ENCODE peak calls at places on chromosome 7, in five cellular contexts. One of them, this sample, is unnamed. For H3K27me3, the result is how much of the 10 kb centered on the place peaks cover.

GRCh38 chr7:55387062-55387965 is 22.2 kb downstream of the LANCL2 start:
- DNase-seq in astrocyte: no peak
- DNase-seq in fibroblast of lung: peak
- DNase-seq in lung: no peak
- DNase-seq in adrenal gland: no peak
- DNase-seq in this sample: peak

GRCh38 chr7:91352091-91352490 is 87.9 kb downstream of the FZD1 start:
- DNase-seq in fibroblast of lung: no peak
- DNase-seq in adrenal gland: no peak
- DNase-seq in astrocyte: no peak
- DNase-seq in lung: no peak
- DNase-seq in this sample: no peak

GRCh38 chr7:28083159-28083997 is 97.2 kb downstream of the JAZF1 start:
- DNase-seq in fibroblast of lung: peak
- DNase-seq in adrenal gland: peak
- DNase-seq in lung: peak
- DNase-seq in astrocyte: no peak
- DNase-seq in this sample: no peak

GRCh38 chr7:66841898-66842297 is 79.1 kb upstream of the TMEM248 start:
- DNase-seq in astrocyte: no peak
- DNase-seq in fibroblast of lung: no peak
- DNase-seq in lung: no peak
- DNase-seq in adrenal gland: no peak
- DNase-seq in this sample: no peak

GRCh38 chr7:23279819-23280525 is 19.2 kb upstream of the MALSU1 start:
- DNase-seq in lung: no peak
- DNase-seq in adrenal gland: no peak
- DNase-seq in fibroblast of lung: no peak
- DNase-seq in astrocyte: no peak
- DNase-seq in this sample: no peak

GRCh38 chr7:117458977-117459583 is 20.7 kb upstream of the CFTR start:
- DNase-seq in fibroblast of lung: peak
- DNase-seq in adrenal gland: no peak
- DNase-seq in lung: no peak
- DNase-seq in astrocyte: peak
- DNase-seq in this sample: no peak

GRCh38 chr7:44283381-44284211 is 41.8 kb downstream of the CAMK2B start:
- DNase-seq in adrenal gland: peak
- DNase-seq in fibroblast of lung: no peak
- DNase-seq in astrocyte: no peak
- DNase-seq in lung: no peak
- DNase-seq in this sample: peak

GRCh38 chr7:17640730-17641377 is 299.4 kb downstream of the SNX13 start:
- DNase-seq in fibroblast of lung: peak
- DNase-seq in astrocyte: no peak
- DNase-seq in lung: no peak
- DNase-seq in adrenal gland: no peak
- DNase-seq in this sample: peak

GRCh38 chr7:43650457-43651052 is 67.6 kb downstream of the STK17A start:
- DNase-seq in adrenal gland: peak
- DNase-seq in lung: no peak
- DNase-seq in astrocyte: peak
- DNase-seq in fibroblast of lung: peak
- DNase-seq in this sample: peak

GRCh38 chr7:124776153-124776552 is 10.6 kb upstream of the GPR37 start:
- DNase-seq in astrocyte: no peak
- DNase-seq in adrenal gland: no peak
- DNase-seq in lung: no peak
- DNase-seq in fibroblast of lung: no peak
- DNase-seq in this sample: no peak

GRCh38 chr7:94561841-94562514 is 52.4 kb downstream of the CASD1 start:
- DNase-seq in fibroblast of lung: peak
- DNase-seq in lung: no peak
- DNase-seq in astrocyte: peak
- DNase-seq in adrenal gland: no peak
- DNase-seq in this sample: no peak

GRCh38 chr7:17907014-17907413 is 33.3 kb downstream of the SNX13 start:
- DNase-seq in lung: no peak
- DNase-seq in astrocyte: peak
- DNase-seq in adrenal gland: no peak
- DNase-seq in fibroblast of lung: no peak
- DNase-seq in this sample: no peak

GRCh38 chr7:110010379-110010778 is 1080.5 kb upstream of the LRRN3 start:
- DNase-seq in adrenal gland: no peak
- DNase-seq in lung: no peak
- DNase-seq in fibroblast of lung: no peak
- DNase-seq in astrocyte: no peak
- DNase-seq in this sample: no peak

GRCh38 chr7:16084370-16084769 is 337.0 kb downstream of the CRPPA start:
- DNase-seq in fibroblast of lung: peak
- DNase-seq in lung: no peak
- DNase-seq in adrenal gland: no peak
- DNase-seq in astrocyte: peak
- DNase-seq in this sample: no peak

GRCh38 chr7:77565917-77566316 is 28.8 kb downstream of the PTPN12 start:
- DNase-seq in lung: no peak
- DNase-seq in astrocyte: peak
- DNase-seq in fibroblast of lung: peak
- DNase-seq in adrenal gland: no peak
- DNase-seq in this sample: no peak

GRCh38 chr7:128112018-128112780 is 81.0 kb upstream of the LRRC4 start:
- DNase-seq in lung: no peak
- DNase-seq in astrocyte: no peak
- DNase-seq in adrenal gland: no peak
- DNase-seq in fibroblast of lung: no peak
- DNase-seq in this sample: no peak

GRCh38 chr7:4797858-4798705 is 22.7 kb downstream of the AP5Z1 start:
- DNase-seq in lung: no peak
- DNase-seq in astrocyte: no peak
- DNase-seq in fibroblast of lung: peak
- DNase-seq in adrenal gland: no peak
- DNase-seq in this sample: peak

GRCh38 chr7:124566576-124566975 is 199.0 kb downstream of the GPR37 start:
- DNase-seq in lung: no peak
- DNase-seq in adrenal gland: no peak
- DNase-seq in astrocyte: peak
- DNase-seq in fibroblast of lung: peak
- DNase-seq in this sample: peak

GRCh38 chr7:75776295-75776971 is 4.4 kb upstream of the CCL26 start:
- DNase-seq in lung: no peak
- DNase-seq in adrenal gland: no peak
- DNase-seq in fibroblast of lung: peak
- DNase-seq in astrocyte: peak
- DNase-seq in this sample: no peak

GRCh38 chr7:114703677-114704076 is 218.2 kb upstream of the MDFIC start:
- DNase-seq in astrocyte: peak
- DNase-seq in adrenal gland: peak
- DNase-seq in lung: no peak
- DNase-seq in fibroblast of lung: peak
- DNase-seq in this sample: no peak

GRCh38 chr7:153405704-153406485 is 646.3 kb upstream of the DPP6 start:
- DNase-seq in astrocyte: no peak
- DNase-seq in lung: no peak
- DNase-seq in adrenal gland: no peak
- DNase-seq in fibroblast of lung: no peak
- DNase-seq in this sample: no peak

GRCh38 chr7:153404781-153405279 is 645.3 kb downstream of the ACTR3B start:
- DNase-seq in fibroblast of lung: no peak
- DNase-seq in astrocyte: no peak
- DNase-seq in adrenal gland: no peak
- DNase-seq in lung: no peak
- DNase-seq in this sample: no peak

GRCh38 chr7:153407291-153408046 is 644.7 kb upstream of the DPP6 start:
- DNase-seq in astrocyte: no peak
- DNase-seq in adrenal gland: no peak
- DNase-seq in fibroblast of lung: no peak
- DNase-seq in lung: no peak
- DNase-seq in this sample: no peak

GRCh38 chr7:153408360-153409335 is 643.5 kb upstream of the DPP6 start:
- DNase-seq in astrocyte: no peak
- DNase-seq in fibroblast of lung: no peak
- DNase-seq in adrenal gland: no peak
- DNase-seq in lung: no peak
- DNase-seq in this sample: no peak

DNA sequence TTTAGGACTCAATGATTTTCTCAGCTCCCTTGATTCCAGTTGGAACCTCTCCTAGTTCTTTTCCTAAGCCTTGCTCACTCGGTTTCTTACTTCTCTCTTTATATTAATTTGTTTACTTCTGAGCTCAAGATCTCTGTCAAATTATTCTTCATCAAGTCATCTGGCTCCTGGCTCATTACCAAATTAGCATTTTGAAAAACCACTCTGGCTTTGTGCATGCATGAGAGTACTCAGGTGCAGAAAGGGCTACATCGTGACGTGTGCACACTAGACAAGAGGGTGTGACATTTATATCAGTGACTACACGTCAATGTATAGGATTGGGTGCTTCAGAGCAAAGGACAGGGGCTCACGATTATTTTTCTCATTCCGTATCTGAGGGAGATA is 645.7 kb upstream of the DPP6 start:
- DNase-seq in fibroblast of lung: no peak
- DNase-seq in adrenal gland: no peak
- DNase-seq in astrocyte: no peak
- DNase-seq in lung: no peak
- DNase-seq in this sample: no peak
- H3K27me3 ChIP-seq in fibroblast of lung: under half
- H3K27me3 ChIP-seq in adrenal gland: under half
- H3K27me3 ChIP-seq in astrocyte: under half
- H3K27me3 ChIP-seq in lung: under half
- H3K27me3 ChIP-seq in this sample: under half

DNA sequence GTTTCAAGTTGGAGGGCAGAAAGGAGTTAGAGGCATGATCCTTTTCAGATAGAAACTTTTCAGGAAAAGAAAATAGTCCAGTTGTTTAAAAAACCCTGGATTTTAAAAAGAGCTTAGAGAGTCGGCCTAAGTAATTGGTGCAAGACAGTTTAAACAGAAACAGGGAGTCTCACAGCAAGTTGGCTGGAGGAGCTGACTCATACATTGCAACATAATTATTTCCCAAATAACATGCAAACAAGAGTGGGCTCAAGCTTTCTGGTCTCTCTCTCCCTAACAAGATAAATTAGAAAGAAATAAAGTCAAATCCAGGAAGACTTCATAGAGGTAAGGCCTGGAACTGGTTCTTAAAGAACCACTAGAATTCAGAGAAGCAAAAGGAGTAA is 100.3 kb upstream of the AGBL3 start:
- DNase-seq in fibroblast of lung: peak
- DNase-seq in adrenal gland: no peak
- DNase-seq in astrocyte: peak
- DNase-seq in lung: no peak
- DNase-seq in this sample: no peak
- H3K27ac ChIP-seq in fibroblast of lung: peak
- H3K27ac ChIP-seq in adrenal gland: peak
- H3K27ac ChIP-seq in astrocyte: peak
- H3K27ac ChIP-seq in lung: peak
- H3K27ac ChIP-seq in this sample: no peak

GRCh38 chr7:155584763-155585531 is 38.6 kb upstream of the CNPY1 start:
- DNase-seq in fibroblast of lung: peak
- DNase-seq in adrenal gland: peak
- DNase-seq in astrocyte: no peak
- DNase-seq in lung: no peak
- DNase-seq in this sample: no peak

GRCh38 chr7:155585532-155585895 is 39.2 kb upstream of the CNPY1 start:
- DNase-seq in adrenal gland: no peak
- DNase-seq in lung: no peak
- DNase-seq in astrocyte: no peak
- DNase-seq in fibroblast of lung: no peak
- DNase-seq in this sample: no peak

GRCh38 chr7:155583636-155584035 is 37.3 kb upstream of the CNPY1 start:
- DNase-seq in lung: no peak
- DNase-seq in fibroblast of lung: no peak
- DNase-seq in adrenal gland: no peak
- DNase-seq in astrocyte: no peak
- DNase-seq in this sample: no peak

GRCh38 chr7:155585956-155586355 is 39.6 kb upstream of the CNPY1 start:
- DNase-seq in adrenal gland: no peak
- DNase-seq in astrocyte: no peak
- DNase-seq in lung: no peak
- DNase-seq in fibroblast of lung: no peak
- DNase-seq in this sample: no peak

DNA sequence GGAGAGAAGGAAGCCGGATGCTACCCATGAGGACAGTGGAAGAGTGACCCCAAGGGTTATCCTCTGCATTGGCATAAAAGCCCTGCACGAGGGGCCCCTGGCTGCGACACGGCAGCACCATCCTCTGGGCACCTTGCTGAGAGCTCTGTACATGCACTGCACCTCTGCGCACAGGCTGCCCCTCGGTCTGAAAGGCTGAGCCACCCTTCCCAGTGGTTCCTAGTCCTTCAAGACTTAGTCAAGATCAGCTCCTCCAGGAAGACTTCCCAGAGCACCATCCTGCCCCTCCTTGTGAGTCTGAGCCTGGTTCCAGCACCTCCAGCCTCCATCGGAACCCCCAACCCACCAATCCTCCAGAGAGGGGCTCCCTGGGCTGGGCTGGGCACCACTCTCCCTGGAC is 37.9 kb upstream of the CNPY1 start:
- DNase-seq in lung: no peak
- DNase-seq in astrocyte: no peak
- DNase-seq in fibroblast of lung: no peak
- DNase-seq in adrenal gland: no peak
- DNase-seq in this sample: no peak
- H3K27me3 ChIP-seq in lung: under half
- H3K27me3 ChIP-seq in astrocyte: under half
- H3K27me3 ChIP-seq in fibroblast of lung: under half
- H3K27me3 ChIP-seq in adrenal gland: under half
- H3K27me3 ChIP-seq in this sample: under half

GRCh38 chr7:111760043-111760442 is 197.8 kb upstream of the IMMP2L start:
- DNase-seq in adrenal gland: no peak
- DNase-seq in fibroblast of lung: no peak
- DNase-seq in lung: no peak
- DNase-seq in astrocyte: no peak
- DNase-seq in this sample: no peak

GRCh38 chr7:111758332-111758731 is 196.0 kb upstream of the IMMP2L start:
- DNase-seq in adrenal gland: no peak
- DNase-seq in fibroblast of lung: no peak
- DNase-seq in astrocyte: no peak
- DNase-seq in lung: no peak
- DNase-seq in this sample: no peak

GRCh38 chr7:111753968-111754367 is 191.7 kb upstream of the IMMP2L start:
- DNase-seq in fibroblast of lung: no peak
- DNase-seq in astrocyte: peak
- DNase-seq in adrenal gland: no peak
- DNase-seq in lung: no peak
- DNase-seq in this sample: no peak

GRCh38 chr7:111755388-111755787 is 193.1 kb upstream of the IMMP2L start:
- DNase-seq in fibroblast of lung: no peak
- DNase-seq in lung: no peak
- DNase-seq in adrenal gland: no peak
- DNase-seq in astrocyte: no peak
- DNase-seq in this sample: no peak

DNA sequence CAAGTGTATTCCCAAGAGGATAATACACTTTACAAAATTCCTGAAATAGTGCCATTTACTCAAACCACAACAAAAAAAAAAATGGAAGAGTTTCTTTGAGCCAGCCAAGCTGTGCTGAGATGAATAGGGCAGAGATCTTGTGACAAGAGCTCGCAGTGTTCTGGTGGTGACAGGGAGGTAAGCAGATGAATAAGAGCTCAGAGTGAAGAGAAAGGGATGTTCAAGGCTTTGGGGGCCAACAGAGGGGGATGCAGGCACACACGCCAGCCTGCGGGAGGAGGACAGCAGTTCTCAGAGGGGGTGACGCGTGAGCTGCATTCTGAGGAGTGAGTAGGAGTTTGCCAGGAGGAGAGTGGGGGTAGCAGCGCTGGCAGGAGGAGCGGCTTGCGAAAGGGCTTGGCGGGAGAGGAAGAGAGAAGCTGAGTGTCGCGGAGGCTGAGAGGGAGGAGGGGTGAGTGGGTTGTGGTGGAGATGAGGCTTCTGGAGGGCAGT is 194.4 kb upstream of the IMMP2L start:
- DNase-seq in astrocyte: peak
- DNase-seq in lung: peak
- DNase-seq in fibroblast of lung: peak
- DNase-seq in adrenal gland: peak
- DNase-seq in this sample: no peak
- H3K27ac ChIP-seq in astrocyte: no peak
- H3K27ac ChIP-seq in lung: no peak
- H3K27ac ChIP-seq in fibroblast of lung: peak
- H3K27ac ChIP-seq in adrenal gland: no peak
- H3K27ac ChIP-seq in this sample: no peak

This sample was measured in SJCRH30.